ENCODE peak calls at places on chromosomes 7 and 10, in eight cellular contexts. G is neural progenitor cell, W is A549, N is sigmoid colon, R is left ventricle myocardium inferior, U is lung, O is gastrocnemius medialis, F is fibroblast of lung. S is an unnamed sample.
A peak's percentile ranks its signal among the peaks of the same experiment; 100 is the strongest.

GRCh38 chr10:35887686-35888085 is 245.6 kb upstream of the FZD8 start:
- DNase-seq in G (no peak), W (no peak), N (no peak), R (no peak), U (no peak), O (no peak), F (no peak), S (no peak)

GRCh38 chr7:31418928-31419327 is 78.4 kb upstream of the NEUROD6 start:
- DNase-seq in G (no peak), W (no peak), N (no peak), R (no peak), U (no peak), O (no peak), F (no peak), S (no peak)

GRCh38 chr7:24137338-24137737 is 146.7 kb upstream of the NPY start:
- DNase-seq in G (no peak), W (no peak), N (no peak), R (no peak), U (no peak), O (no peak), F (no peak), S (no peak)

GRCh38 chr7:31651234-31651633 is 35.8 kb upstream of the PPP1R17 start:
- DNase-seq in G (no peak), W (no peak), N (no peak), R (no peak), U (no peak), O (no peak), F (no peak), S (no peak)

GRCh38 chr7:151062399-151063211 is 3.2 kb downstream of the SLC4A2 start:
- DNase-seq in G (peak; percentile 88), W (peak; percentile 97), N (peak; percentile 80), R (no peak), U (peak; percentile 66), O (no peak), F (peak; percentile 88), S (no peak)

GRCh38 chr10:29124864-29125263 is 164.0 kb upstream of the LYZL1 start:
- DNase-seq in G (no peak), W (no peak), N (no peak), R (no peak), U (no peak), O (no peak), F (no peak), S (no peak)

GRCh38 chr10:21687994-21688301 is 153.9 kb downstream of the MLLT10 start:
- DNase-seq in G (no peak), W (no peak), N (no peak), R (no peak), U (no peak), O (no peak), F (no peak), S (no peak)

GRCh38 chr10:25725917-25726716 is 207.9 kb upstream of the MYO3A start:
- DNase-seq in G (peak; percentile 83), W (peak; percentile 47), N (no peak), R (no peak), U (no peak), O (no peak), F (peak; percentile 46), S (no peak)

GRCh38 chr7:43646603-43647313 is 63.9 kb downstream of the STK17A start:
- DNase-seq in G (no peak), W (no peak), N (no peak), R (no peak), U (no peak), O (no peak), F (peak; percentile 70), S (no peak)

GRCh38 chr10:59847888-59848287 is 58.5 kb downstream of the CCDC6 start:
- DNase-seq in G (peak; percentile 23), W (no peak), N (no peak), R (no peak), U (no peak), O (no peak), F (no peak), S (no peak)

GRCh38 chr7:26147030-26147429 is 5.0 kb upstream of the NFE2L3 start:
- DNase-seq in G (no peak), W (no peak), N (no peak), R (no peak), U (peak; percentile 71), O (no peak), F (no peak), S (no peak)

GRCh38 chr7:101817031-101817929 is at the start of gene CUX1:
- DNase-seq in G (peak; percentile 32), W (peak; percentile 63), N (peak; percentile 70), R (no peak), U (no peak), O (no peak), F (peak; percentile 16), S (no peak)

GRCh38 chr10:101386659-101387259 is 32.8 kb downstream of the BTRC start:
- DNase-seq in G (no peak), W (no peak), N (no peak), R (no peak), U (no peak), O (no peak), F (no peak), S (no peak)

GRCh38 chr7:107372298-107372697 is 97.6 kb upstream of the GPR22 start:
- DNase-seq in G (no peak), W (no peak), N (no peak), R (no peak), U (no peak), O (no peak), F (peak; percentile 70), S (no peak)

GRCh38 chr10:12644380-12645144 is 295.2 kb downstream of the CAMK1D start:
- DNase-seq in G (no peak), W (no peak), N (no peak), R (no peak), U (no peak), O (no peak), F (peak; percentile 26), S (no peak)

GRCh38 chr7:21345361-21345760 is 82.5 kb upstream of the SP4 start:
- DNase-seq in G (no peak), W (no peak), N (no peak), R (no peak), U (no peak), O (no peak), F (no peak), S (no peak)

GRCh38 chr7:158001621-158002320 is 585.9 kb downstream of the PTPRN2 start:
- DNase-seq in G (no peak), W (no peak), N (no peak), R (no peak), U (no peak), O (no peak), F (no peak), S (no peak)

GRCh38 chr7:101121996-101122932 is 4.6 kb upstream of the SERPINE1 start:
- DNase-seq in G (peak; percentile 32), W (peak; percentile 89), N (peak; percentile 91), R (peak; percentile 75), U (peak; percentile 68), O (peak; percentile 52), F (peak; percentile 100), S (no peak)

DNA sequence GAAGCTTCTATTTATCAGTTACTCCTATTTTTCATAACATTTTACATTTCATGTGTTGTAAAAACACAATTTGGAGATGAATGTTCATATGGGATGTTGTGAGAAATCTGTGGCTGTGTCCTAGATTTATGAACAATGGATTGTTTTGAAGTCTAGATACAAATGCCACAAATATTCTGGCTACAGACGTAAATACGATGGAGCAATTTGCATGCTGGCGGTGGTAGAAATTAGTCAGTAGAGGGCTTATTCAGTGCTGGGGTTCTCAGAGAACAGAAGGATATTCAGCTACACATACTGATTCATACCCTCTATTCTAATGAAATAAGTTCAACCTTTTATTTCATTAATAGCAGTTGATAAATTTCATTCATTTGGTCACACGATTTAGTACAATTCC is 48.8 kb downstream of the PLPP4 start:
- DNase-seq in G (no peak), W (no peak), N (no peak), R (no peak), U (no peak), O (no peak), F (peak; percentile 95), S (no peak)
- H3K4me1 ChIP-seq in G (peaks cover 10% of the 10 kb centered on the region), W (no peaks in the 10 kb centered on the region), N (peaks cover 6% of the 10 kb centered on the region), R (no peaks in the 10 kb centered on the region), U (no peaks in the 10 kb centered on the region), O (no peaks in the 10 kb centered on the region), F (no peaks in the 10 kb centered on the region), S (no peaks in the 10 kb centered on the region)

GRCh38 chr7:6430271-6430940 is 17.3 kb downstream of the DAGLB start:
- DNase-seq in G (no peak), W (no peak), N (no peak), R (no peak), U (no peak), O (no peak), F (peak; percentile 68), S (no peak)
- TF ChIP-seq CTCF in G (peak; percentile 27), W (no peak), N (no peak), R (no peak), U (no peak), O (no peak), F (peak; percentile 36), S (no peak)

DNA sequence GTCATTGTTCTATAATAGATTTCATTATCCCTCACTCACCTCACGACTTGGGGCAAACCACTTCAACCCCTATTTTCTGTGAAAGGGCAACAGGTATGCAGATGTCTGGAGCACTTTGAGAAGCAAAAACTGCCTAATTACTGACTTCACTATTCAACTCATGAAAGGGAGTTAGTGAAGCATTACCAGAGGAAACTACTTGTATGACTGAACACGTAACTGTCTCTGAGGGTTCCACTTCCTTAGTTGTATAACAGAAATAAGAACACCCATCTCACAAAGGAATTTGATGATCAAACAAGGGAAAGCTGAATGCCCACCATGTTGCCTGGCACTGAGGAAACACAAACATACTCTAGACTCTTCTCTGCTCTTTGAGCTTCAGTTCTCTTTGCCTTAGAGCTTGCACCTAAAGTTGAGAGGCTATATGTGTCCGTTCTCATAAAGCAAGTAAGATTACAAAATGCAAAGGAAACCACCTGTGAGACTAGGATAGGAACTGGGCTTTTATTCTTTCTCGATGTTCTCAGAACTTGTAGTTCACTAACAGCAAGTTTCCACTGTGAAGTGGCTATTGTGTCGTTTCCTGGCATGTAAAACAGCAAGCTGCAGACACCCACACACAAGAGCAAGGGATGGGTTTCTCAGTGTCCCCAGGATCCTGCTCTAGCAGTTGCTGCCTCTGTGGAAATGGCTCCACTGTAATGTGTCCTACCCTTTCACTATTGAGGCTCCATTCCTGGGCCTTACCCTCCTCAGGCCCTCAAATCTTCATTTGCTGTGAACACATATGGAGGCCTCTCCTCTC is 2.6 kb downstream of the TMEM243 start:
- DNase-seq in G (no peak), W (no peak), N (no peak), R (no peak), U (no peak), O (no peak), F (no peak), S (no peak)
- H3K4me1 ChIP-seq in G (no peaks in the 10 kb centered on the region), W (peaks cover 11% of the 10 kb centered on the region), N (peaks cover 25% of the 10 kb centered on the region), R (peaks cover 77% of the 10 kb centered on the region), U (peaks cover 6% of the 10 kb centered on the region), O (peaks cover 17% of the 10 kb centered on the region), F (peaks cover 2% of the 10 kb centered on the region), S (peaks cover 63% of the 10 kb centered on the region)

DNA sequence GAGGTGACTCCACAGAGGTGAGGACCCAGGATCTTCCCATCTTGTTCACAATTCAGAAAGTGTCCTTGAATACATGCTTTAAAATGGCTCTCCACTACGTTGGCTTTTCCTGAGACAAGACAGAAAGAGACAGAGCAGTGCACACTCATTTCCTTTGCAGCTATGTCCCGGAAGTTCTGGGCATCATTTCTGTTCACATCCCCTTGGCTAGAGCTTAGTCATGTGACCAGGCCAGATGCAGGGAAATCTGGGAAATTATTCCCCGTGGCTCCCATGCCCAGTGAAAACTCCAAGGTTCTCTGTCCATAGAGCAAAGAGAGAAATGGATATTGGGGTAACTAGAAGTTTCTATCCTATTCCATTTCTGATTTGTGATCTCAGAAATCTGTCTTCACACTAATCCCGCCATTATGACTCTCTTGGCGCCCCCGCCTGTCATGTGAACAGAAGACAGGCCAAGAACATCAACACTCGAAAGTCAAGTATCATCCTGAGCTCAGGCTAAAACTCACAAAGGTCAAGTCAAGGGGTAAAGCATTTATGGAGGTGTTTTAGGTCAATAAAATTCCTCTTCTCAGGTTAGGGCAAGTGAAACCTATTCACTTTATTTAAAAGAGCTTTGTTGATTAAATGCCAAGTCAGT is 251.4 kb upstream of the HABP2 start:
- DNase-seq in G (no peak), W (no peak), N (no peak), R (no peak), U (no peak), O (no peak), F (no peak), S (no peak)
- TF ChIP-seq CTCF in G (peak; percentile 43), W (no peak), N (no peak), R (no peak), U (no peak), O (no peak), F (no peak), S (no peak)

S was measured in vagina.